ENCODE peak calls at places on chromosomes 3 and 15, in five cellular contexts. K is ELF-1, Y is upper lobe of right lung, W is brain microvascular endothelial cell, J is amniotic stem cell. N is an unnamed sample.

GRCh38 chr3:136979684-136980083 is 21.9 kb downstream of the IL20RB start:
- DNase-seq in J (no peak), Y (no peak), W (no peak), K (no peak), N (no peak)

GRCh38 chr15:65824031-65824743 is 32.1 kb upstream of the DENND4A start:
- DNase-seq in Y (no peak), J (no peak), W (peak; percentile 60), K (peak; percentile 73), N (no peak)

GRCh38 chr3:113157408-113157980 is 53.9 kb upstream of the BOC start:
- DNase-seq in K (no peak), J (no peak), Y (no peak), W (no peak), N (no peak)

GRCh38 chr3:46660543-46661523 is 32.6 kb downstream of the ALS2CL start:
- DNase-seq in J (no peak), K (peak; percentile 32), W (no peak), Y (no peak), N (no peak)

GRCh38 chr3:140727886-140728285 is 50.0 kb downstream of the TRIM42 start:
- DNase-seq in K (no peak), J (no peak), Y (no peak), W (no peak), N (no peak)

GRCh38 chr3:62703423-62704167 is 171.6 kb downstream of the CADPS start:
- DNase-seq in J (no peak), K (no peak), Y (no peak), W (no peak), N (no peak)

GRCh38 chr3:143727391-143727790 is 120.9 kb downstream of the SLC9A9 start:
- DNase-seq in W (no peak), Y (no peak), J (no peak), K (no peak), N (no peak)

GRCh38 chr15:89283201-89283600 is 39.4 kb downstream of the FANCI start:
- DNase-seq in W (no peak), J (no peak), Y (no peak), K (no peak), N (no peak)

GRCh38 chr3:50630394-50630793 is 13.4 kb downstream of the MAPKAPK3 start:
- DNase-seq in J (no peak), K (no peak), W (no peak), Y (no peak), N (no peak)

GRCh38 chr3:18284716-18285115 is 140.4 kb downstream of the SATB1 start:
- DNase-seq in Y (no peak), W (no peak), K (no peak), J (no peak), N (no peak)

GRCh38 chr3:54621181-54621580 is 306.7 kb downstream of the LRTM1 start:
- DNase-seq in Y (no peak), J (no peak), K (no peak), W (no peak), N (no peak)

GRCh38 chr3:48274452-48274851 is 33.5 kb downstream of the ZNF589 start:
- DNase-seq in K (no peak), Y (no peak), W (no peak), J (no peak), N (no peak)

GRCh38 chr15:67130673-67131601 is 65.5 kb downstream of the SMAD3 start:
- DNase-seq in J (no peak), W (no peak), Y (no peak), K (no peak), N (no peak)

GRCh38 chr15:73624530-73624929 is 8.7 kb downstream of the NPTN start:
- DNase-seq in J (no peak), K (no peak), Y (no peak), W (no peak), N (no peak)

GRCh38 chr15:83092309-83092976 is 15.0 kb upstream of the TM6SF1 start:
- DNase-seq in K (no peak), Y (no peak), W (peak; percentile 77), J (no peak), N (no peak)

GRCh38 chr3:133863865-133864264 is 31.8 kb downstream of the RAB6B start:
- DNase-seq in Y (peak; percentile 12), K (no peak), W (no peak), J (no peak), N (no peak)

GRCh38 chr3:197683191-197683590 is 53.5 kb downstream of the RUBCN start:
- DNase-seq in J (no peak), K (no peak), W (no peak), Y (no peak), N (no peak)

GRCh38 chr3:194006102-194006501 is 129.8 kb upstream of the HES1 start:
- DNase-seq in K (no peak), J (no peak), Y (no peak), W (no peak), N (no peak)

GRCh38 chr3:155442066-155442465 is 148.6 kb upstream of the STRIT1 start:
- DNase-seq in J (no peak), W (no peak), Y (no peak), K (no peak), N (no peak)

GRCh38 chr15:84797212-84797611 is 19.9 kb upstream of the ALPK3 start:
- DNase-seq in Y (peak; percentile 7), W (peak; percentile 88), K (no peak), J (peak; percentile 73), N (no peak)

GRCh38 chr3:127702151-127702578 is 29.4 kb downstream of the ABTB1 start:
- DNase-seq in Y (peak; percentile 59), J (no peak), W (no peak), K (no peak), N (no peak)

GRCh38 chr15:33629647-33630046 is 318.9 kb downstream of the RYR3 start:
- DNase-seq in W (no peak), Y (no peak), K (no peak), J (no peak), N (no peak)

GRCh38 chr3:59446775-59447465 is 397.1 kb upstream of the CFAP20DC start:
- DNase-seq in K (peak; percentile 27), J (no peak), W (no peak), Y (no peak), N (no peak)

GRCh38 chr3:126558336-126559071 is at the start of gene C3orf22:
- DNase-seq in W (no peak), J (no peak), Y (peak; percentile 41), K (no peak), N (no peak)

GRCh38 chr15:52217186-52217585 is 26.0 kb upstream of the GNB5 start:
- DNase-seq in J (no peak), K (peak; percentile 50), W (no peak), Y (peak; percentile 64), N (no peak)

GRCh38 chr3:139772539-139773500 is 95.0 kb upstream of the NMNAT3 start:
- DNase-seq in K (peak; percentile 36), W (peak; percentile 99), Y (no peak), J (peak; percentile 42), N (no peak)

GRCh38 chr3:197426161-197426566 is 127.8 kb upstream of the DLG1 start:
- DNase-seq in J (no peak), W (no peak), Y (no peak), K (no peak), N (no peak)

GRCh38 chr15:76753131-76753530 is 152.0 kb downstream of the SCAPER start:
- DNase-seq in W (no peak), K (no peak), Y (no peak), J (no peak), N (no peak)

GRCh38 chr3:7658294-7658693 is 797.4 kb downstream of the GRM7 start:
- DNase-seq in W (no peak), Y (no peak), J (no peak), K (no peak), N (no peak)

GRCh38 chr3:150928234-150928633 is 23.0 kb upstream of the MINDY4B start:
- DNase-seq in J (no peak), W (no peak), Y (no peak), K (no peak), N (no peak)

GRCh38 chr3:52093751-52094525 is 37.6 kb upstream of the DUSP7 start:
- DNase-seq in K (peak; percentile 14), J (peak; percentile 14), Y (peak; percentile 59), W (peak; percentile 63), N (no peak)

GRCh38 chr3:178434206-178434805 is 101.9 kb upstream of the KCNMB2 start:
- DNase-seq in J (no peak), K (no peak), Y (no peak), W (no peak), N (no peak)